ENCODE peak calls at places on chromosomes 13 and 19, in six cellular contexts. T is activated T-cell treated with anti-CD3 and anti-CD28 coated beads for 48 hours; R is colonic mucosa; A is activated CD4-positive, alpha-beta T cell treated with anti-CD3 and anti-CD28 coated beads for 4 hours; U is activated naive CD4-positive, alpha-beta T cell; O is HFF-Myc. G is an unnamed sample.

GRCh38 chr13:113475280-113475679 is 15.2 kb downstream of the DCUN1D2 start:
- DNase-seq in T (no peak), R (no peak), A (no peak), U (no peak), O (no peak), G (no peak)

GRCh38 chr19:8089664-8090601 is 37.4 kb downstream of the CCL25 start:
- DNase-seq in T (no peak), R (no peak), A (no peak), U (no peak), O (no peak), G (no peak)

GRCh38 chr13:68185767-68186166 is 955.6 kb upstream of the PCDH9 start:
- DNase-seq in T (no peak), R (no peak), A (no peak), U (no peak), O (no peak), G (no peak)

GRCh38 chr13:41976491-41976890 is 15.6 kb upstream of the VWA8 start:
- DNase-seq in T (no peak), R (no peak), A (no peak), U (no peak), O (no peak), G (no peak)

GRCh38 chr19:35107541-35107939 is 8.1 kb upstream of the FXYD3 start:
- DNase-seq in T (no peak), R (peak), A (no peak), U (no peak), O (no peak), G (no peak)

GRCh38 chr19:50875795-50876422 is 2.7 kb downstream of the KLK2 start:
- DNase-seq in T (no peak), R (no peak), A (no peak), U (no peak), O (no peak), G (no peak)

GRCh38 chr19:18750295-18750970 is 40.7 kb downstream of the COMP start:
- DNase-seq in T (no peak), R (no peak), A (no peak), U (no peak), O (no peak), G (no peak)

GRCh38 chr13:77829963-77830362 is 88.7 kb downstream of the EDNRB start:
- DNase-seq in T (no peak), R (no peak), A (no peak), U (no peak), O (no peak), G (no peak)

GRCh38 chr13:68927387-68928026 is 1180.1 kb upstream of the ATXN8OS start:
- DNase-seq in T (no peak), R (no peak), A (no peak), U (no peak), O (no peak), G (no peak)

GRCh38 chr13:51729853-51730553 is 74.0 kb downstream of the DHRS12 start:
- DNase-seq in T (peak), R (no peak), A (peak), U (no peak), O (peak), G (no peak)

GRCh38 chr19:16015805-16016173 is 60.5 kb upstream of the TPM4 start:
- DNase-seq in T (no peak), R (no peak), A (no peak), U (no peak), O (no peak), G (no peak)

GRCh38 chr13:109412232-109412935 is 374.0 kb downstream of the IRS2 start:
- DNase-seq in T (no peak), R (peak), A (no peak), U (no peak), O (no peak), G (no peak)

GRCh38 chr13:21478881-21479808 is 20.0 kb upstream of the ZDHHC20 start:
- DNase-seq in T (no peak), R (peak), A (peak), U (no peak), O (peak), G (peak)

GRCh38 chr19:47093841-47094240 is 19.7 kb downstream of the ZC3H4 start:
- DNase-seq in T (peak), R (no peak), A (peak), U (no peak), O (no peak), G (peak)

GRCh38 chr13:19324325-19324724 is 142.7 kb upstream of the TUBA3C start:
- DNase-seq in T (no peak), R (no peak), A (no peak), U (no peak), O (no peak), G (no peak)

GRCh38 chr19:55114566-55115145 is 2.8 kb downstream of the PPP1R12C start:
- DNase-seq in T (no peak), R (no peak), A (no peak), U (no peak), O (no peak), G (no peak)

GRCh38 chr19:1624458-1624857 is 19.2 kb upstream of the UQCR11 start:
- DNase-seq in T (no peak), R (peak), A (peak), U (no peak), O (no peak), G (peak)

GRCh38 chr19:48400018-48400742 is 6.7 kb downstream of the GRIN2D start:
- DNase-seq in T (no peak), R (peak), A (no peak), U (no peak), O (no peak), G (no peak)

GRCh38 chr19:3949997-3950859 is 17.4 kb downstream of the NMRK2 start:
- DNase-seq in T (no peak), R (no peak), A (no peak), U (no peak), O (no peak), G (no peak)

GRCh38 chr19:28731577-28731976 is 481.4 kb downstream of the UQCRFS1 start:
- DNase-seq in T (no peak), R (no peak), A (no peak), U (no peak), O (no peak), G (no peak)

GRCh38 chr13:101398920-101399319 is 17.4 kb downstream of the NALCN start:
- DNase-seq in T (no peak), R (no peak), A (no peak), U (no peak), O (no peak), G (no peak)

GRCh38 chr19:1268392-1269064 is 604 bp upstream of the CIRBP start:
- DNase-seq in T (no peak), R (no peak), A (no peak), U (no peak), O (no peak), G (no peak)

GRCh38 chr19:13036366-13036976 is 41.2 kb downstream of the NFIX start:
- DNase-seq in T (no peak), R (peak), A (no peak), U (no peak), O (no peak), G (no peak)

G was measured in activated T-helper 1 cell treated with anti-CD3 and anti-CD28 coated beads, Interleukin-12 subunit alpha, Interleukin-12 subunit beta, Interleukin-2, Interleukin-4 antibody, amounts not matched to agents 30 ng/mL and 10 ng/mL and 1 ng/mL, durations not matched to agents 14 hours and 24 hours and 36 hours.